ENCODE peak calls at places on chromosomes 5 and 9, in seven cellular contexts. G is tibial artery, D is trophoblast cell, T is astrocyte, V is aorta, A is tibial nerve, M is psoas muscle. L is an unnamed sample.

GRCh38 chr5:140547508-140548299 is at the start of gene EIF4EBP3:
- DNase-seq in M (peak; percentile 99), D (peak; percentile 95), A (peak; percentile 97), G (peak; percentile 99), V (peak; percentile 99), T (peak; percentile 85), L (peak; percentile 98)

GRCh38 chr5:73381587-73382411 is 66.8 kb downstream of the FOXD1 start:
- DNase-seq in G (no peak), D (no peak), M (peak; percentile 41), T (no peak), A (no peak), V (no peak), L (no peak)

GRCh38 chr9:16236326-16236725 is 634.1 kb downstream of the BNC2 start:
- DNase-seq in D (no peak), G (no peak), A (peak; percentile 50), M (no peak), T (peak; percentile 91), V (no peak), L (no peak)

GRCh38 chr5:89313804-89314588 is 431.0 kb upstream of the MEF2C start:
- DNase-seq in D (peak; percentile 11), V (no peak), A (no peak), T (peak; percentile 99), M (no peak), G (no peak), L (no peak)

GRCh38 chr9:86546712-86547111 is 192.5 kb upstream of the TUT7 start:
- DNase-seq in T (no peak), V (no peak), G (no peak), D (no peak), A (no peak), M (peak; percentile 72), L (no peak)

GRCh38 chr9:31388660-31389059 is 995.8 kb upstream of the ACO1 start:
- DNase-seq in D (no peak), T (no peak), G (no peak), M (no peak), V (no peak), A (no peak), L (no peak)

GRCh38 chr5:126454535-126454934 is 31.3 kb downstream of the GRAMD2B start:
- DNase-seq in T (no peak), D (no peak), G (no peak), A (no peak), V (no peak), M (no peak), L (no peak)

GRCh38 chr9:89149726-89150125 is 28.9 kb downstream of the SHC3 start:
- DNase-seq in D (peak; percentile 64), M (no peak), V (no peak), A (no peak), T (peak; percentile 72), G (no peak), L (no peak)

GRCh38 chr5:72005676-72006075 is 101.6 kb upstream of the MAP1B start:
- DNase-seq in D (no peak), A (no peak), M (no peak), T (no peak), G (no peak), V (no peak), L (no peak)

GRCh38 chr9:21491742-21492141 is 9.6 kb upstream of the IFNE start:
- DNase-seq in V (no peak), G (no peak), A (no peak), D (no peak), M (no peak), T (no peak), L (no peak)

DNA sequence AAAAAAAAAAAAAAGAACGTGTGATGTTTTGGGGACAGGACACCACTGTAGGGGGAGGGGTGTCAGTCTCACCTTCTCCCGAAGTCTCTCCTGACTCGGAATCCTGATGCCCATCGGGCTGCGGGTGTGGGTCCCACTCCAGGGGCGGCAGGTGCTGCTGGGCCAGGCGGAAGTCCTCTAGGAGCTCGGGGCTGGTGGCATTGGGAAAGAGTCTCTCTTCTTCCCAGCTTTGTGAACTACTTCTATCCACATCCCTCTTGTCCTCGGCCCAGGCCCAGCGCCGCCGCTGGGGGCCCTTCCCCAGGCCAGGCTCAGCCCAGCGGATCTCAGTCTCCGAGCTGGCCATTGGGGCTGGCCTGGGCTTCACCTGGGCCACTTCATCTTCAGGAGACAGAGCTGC is 6.8 kb downstream of the AKNA start:
- DNase-seq in G (no peak), V (peak; percentile 70), A (no peak), D (no peak), T (no peak), M (no peak), L (no peak)
- H3K36me3 ChIP-seq in G (peaks cover 12% of the 10 kb centered on the region), V (peaks cover 1% of the 10 kb centered on the region), A (peaks cover 50% of the 10 kb centered on the region), D (peaks cover 18% of the 10 kb centered on the region), T (peaks cover 5% of the 10 kb centered on the region), M (no peaks in the 10 kb centered on the region), L (peaks cover 8% of the 10 kb centered on the region)

DNA sequence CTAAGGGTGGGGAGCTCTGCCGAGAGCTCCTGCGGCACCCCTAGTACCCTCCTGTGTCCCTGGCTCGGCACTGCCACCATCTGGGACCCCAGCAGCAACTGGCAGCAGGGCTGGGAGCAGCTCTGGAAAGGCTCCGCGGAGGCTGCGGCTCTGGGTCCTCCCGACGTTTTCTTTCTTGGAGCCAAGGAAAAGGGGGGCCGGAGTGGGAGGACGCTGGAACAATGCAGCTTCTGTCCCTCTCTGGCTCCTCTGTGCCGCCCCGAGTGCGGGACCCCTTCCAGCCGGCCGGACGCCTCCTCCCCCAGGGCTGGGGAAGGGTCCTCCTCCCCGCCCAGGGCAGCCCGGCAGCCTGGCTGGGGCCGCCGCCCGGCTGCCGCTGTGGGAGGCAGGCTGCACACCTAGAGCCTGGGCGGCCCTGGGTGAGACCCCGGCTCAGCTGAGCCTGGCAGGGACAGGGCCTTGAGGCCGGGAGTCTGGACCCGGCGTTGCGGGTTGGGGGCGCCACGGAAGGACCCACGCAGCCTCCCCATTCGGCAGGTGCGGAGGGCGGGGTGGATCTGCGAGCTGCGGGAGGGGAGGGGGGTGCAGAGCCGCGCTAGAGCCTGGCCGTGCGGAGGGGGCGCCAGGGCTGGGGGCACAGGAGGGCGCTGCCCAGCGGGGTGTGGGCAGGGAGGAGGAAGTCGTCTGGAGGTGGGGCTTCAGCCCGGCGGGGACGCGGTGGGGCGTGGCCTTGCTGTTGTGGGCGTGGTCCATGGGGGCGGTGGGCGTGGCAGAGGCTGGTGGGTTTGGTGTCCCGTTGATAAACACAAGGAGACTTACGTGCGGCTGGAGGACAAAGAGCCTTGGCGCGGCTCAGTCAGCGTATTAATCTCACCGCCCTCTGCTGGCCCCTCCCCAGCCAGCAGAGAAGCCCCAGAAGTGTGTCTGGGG is 15.1 kb downstream of the GPSM1 start:
- DNase-seq in A (peak; percentile 80), G (peak; percentile 85), V (peak; percentile 93), T (peak; percentile 48), M (peak; percentile 77), D (peak; percentile 51), L (peak; percentile 76)
- H3K4me1 ChIP-seq in A (peaks cover 59% of the 10 kb centered on the region), G (peaks cover 22% of the 10 kb centered on the region), V (no peaks in the 10 kb centered on the region), T (peaks cover 16% of the 10 kb centered on the region), M (no peaks in the 10 kb centered on the region), D (peaks cover 26% of the 10 kb centered on the region), L (no peaks in the 10 kb centered on the region)

GRCh38 chr9:96136992-96137665 is 164.8 kb downstream of the HSD17B3 start:
- DNase-seq in V (peak; percentile 82), T (peak; percentile 41), A (peak; percentile 52), G (peak; percentile 78), D (no peak), M (no peak), L (peak; percentile 80)

GRCh38 chr9:96139592-96140251 is 162.3 kb downstream of the HSD17B3 start:
- DNase-seq in V (peak; percentile 82), A (peak; percentile 85), T (peak; percentile 84), D (peak; percentile 9), G (peak; percentile 90), M (no peak), L (no peak)

GRCh38 chr9:96138616-96139015 is 163.4 kb downstream of the HSD17B3 start:
- DNase-seq in V (no peak), M (no peak), G (no peak), A (no peak), D (no peak), T (no peak), L (no peak)

GRCh38 chr9:96135904-96136303 is 166.1 kb downstream of the HSD17B3 start:
- DNase-seq in T (no peak), M (no peak), V (no peak), G (no peak), A (no peak), D (no peak), L (no peak)

DNA sequence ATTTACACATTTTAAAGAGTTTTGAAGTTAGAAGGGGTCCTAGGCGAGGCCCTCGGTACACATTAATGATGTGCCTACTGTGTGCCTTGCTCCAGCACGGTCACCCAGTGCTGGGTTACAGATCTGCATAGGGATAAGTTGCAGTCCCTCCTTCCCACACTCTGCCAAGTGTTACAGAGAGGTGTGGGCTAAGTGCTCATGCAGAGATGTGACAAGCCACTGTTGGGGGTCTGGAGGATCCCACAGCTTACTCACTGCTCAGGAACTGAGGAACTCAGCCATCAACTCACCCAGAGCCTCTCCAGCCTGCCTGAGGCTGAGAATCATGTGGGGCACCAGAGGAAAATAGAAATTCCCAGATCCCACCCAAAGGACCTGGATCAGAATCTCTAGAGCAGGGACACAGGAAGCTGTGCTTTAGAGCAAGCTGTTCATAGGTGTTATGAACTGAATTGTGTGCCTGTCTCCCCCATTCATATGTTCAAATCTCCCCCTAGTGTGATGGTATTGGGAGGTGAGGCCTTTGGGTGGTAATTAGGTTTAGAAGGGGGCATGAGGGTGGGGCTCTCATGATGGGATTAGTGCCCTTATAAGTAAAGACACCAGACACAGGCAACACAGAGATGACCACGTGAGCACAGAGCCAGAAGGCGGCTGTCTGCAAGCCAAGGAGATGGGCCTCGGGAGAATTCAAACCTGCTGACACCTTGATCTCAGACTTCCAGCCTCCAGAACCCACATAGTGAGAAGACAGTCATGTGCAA is 164.1 kb downstream of the HSD17B3 start:
- DNase-seq in V (no peak), G (no peak), T (no peak), A (no peak), D (no peak), M (no peak), L (no peak)
- H3K27ac ChIP-seq in V (no peak overlapping the region), G (peak overlapping the region; percentile 68), T (no peak overlapping the region), A (peak overlapping the region; percentile 67), D (no peak overlapping the region), M (no peak overlapping the region), L (peak overlapping the region; percentile 66)

GRCh38 chr5:132215329-132215728 is 12.3 kb downstream of the P4HA2 start:
- DNase-seq in M (peak; percentile 97), A (peak; percentile 86), D (no peak), T (peak; percentile 96), G (peak; percentile 99), V (peak; percentile 97), L (no peak)

GRCh38 chr5:132214491-132214890 is 13.2 kb downstream of the P4HA2 start:
- DNase-seq in G (no peak), D (no peak), V (no peak), A (no peak), M (no peak), T (no peak), L (no peak)

GRCh38 chr5:132210944-132211343 is 16.7 kb downstream of the P4HA2 start:
- DNase-seq in T (no peak), G (peak; percentile 16), A (no peak), M (no peak), V (no peak), D (no peak), L (no peak)

GRCh38 chr5:132211787-132212186 is 15.9 kb downstream of the P4HA2 start:
- DNase-seq in G (peak; percentile 61), M (no peak), A (no peak), V (no peak), T (peak; percentile 48), D (no peak), L (no peak)

DNA sequence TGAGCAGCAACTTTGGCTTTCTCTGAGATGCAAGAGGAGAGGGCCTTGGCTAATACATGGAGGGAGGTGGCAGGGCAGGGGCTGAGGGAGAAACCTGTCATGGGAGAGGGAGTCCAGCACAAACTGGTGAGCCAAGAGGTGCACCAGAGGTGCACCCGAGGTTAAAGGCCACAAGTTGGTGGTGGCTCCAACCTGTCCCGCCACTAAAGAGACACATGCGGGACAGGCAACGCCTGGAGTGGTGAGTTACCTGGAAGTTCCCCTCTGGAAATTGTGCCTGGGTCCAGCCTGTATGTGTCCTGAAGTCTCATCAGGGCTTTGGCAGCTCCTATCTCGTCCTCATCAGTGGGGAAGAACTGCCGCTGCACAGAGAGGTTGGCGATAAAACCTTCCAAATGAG is 14.0 kb downstream of the P4HA2 start:
- DNase-seq in M (no peak), V (peak; percentile 59), A (no peak), T (no peak), G (peak; percentile 51), D (no peak), L (no peak)
- H3K36me3 ChIP-seq in M (no peaks in the 10 kb centered on the region), V (peaks cover 7% of the 10 kb centered on the region), A (peaks cover 65% of the 10 kb centered on the region), T (peaks cover 30% of the 10 kb centered on the region), G (peaks cover 19% of the 10 kb centered on the region), D (peaks cover 13% of the 10 kb centered on the region), L (peaks cover 7% of the 10 kb centered on the region)